ENCODE peak calls at places on chromosomes 16 and 17, in seven cellular contexts. U is spleen; C is coronary artery; X is CD8-positive, alpha-beta memory T cell; V is right cardiac atrium; I is SJSA1; E is SK-N-MC. A is an unnamed sample.
A peak's percentile ranks its signal among the peaks of the same experiment; 100 is the strongest.

GRCh38 chr17:66762276-66762675 is 72.6 kb upstream of the CACNG5 start:
- DNase-seq in U (no peak), C (no peak), E (no peak), V (no peak), I (no peak), X (no peak), A (no peak)

GRCh38 chr16:23835390-23836077 is at the start of gene PRKCB:
- DNase-seq in U (peak; percentile 98), E (no peak), V (peak; percentile 92), I (peak; percentile 64), C (no peak), X (peak; percentile 91), A (peak; percentile 92)

GRCh38 chr16:67104061-67104460 is 5.7 kb upstream of the PHAF1 start:
- DNase-seq in V (no peak), E (no peak), I (no peak), C (no peak), X (no peak), U (no peak), A (no peak)

GRCh38 chr17:78510141-78510935 is 66.9 kb downstream of the DNAH17 start:
- DNase-seq in V (no peak), U (peak; percentile 41), E (no peak), X (no peak), I (no peak), C (no peak), A (peak; percentile 38)

GRCh38 chr16:68744744-68745280 is 7.7 kb downstream of the CDH1 start:
- DNase-seq in C (no peak), X (no peak), U (no peak), V (no peak), E (no peak), I (no peak), A (peak; percentile 80)

GRCh38 chr17:67520916-67521772 is 144.1 kb downstream of the PITPNC1 start:
- DNase-seq in V (no peak), I (no peak), E (no peak), C (no peak), X (no peak), U (no peak), A (no peak)

GRCh38 chr17:38912221-38912813 is 13.1 kb upstream of the LASP1NB start:
- DNase-seq in V (peak; percentile 88), E (no peak), U (peak; percentile 61), X (no peak), C (peak; percentile 84), I (no peak), A (peak; percentile 82)

GRCh38 chr17:58403312-58403711 is 14.0 kb downstream of the RNF43 start:
- DNase-seq in E (no peak), U (no peak), I (no peak), X (no peak), V (no peak), C (no peak), A (no peak)

GRCh38 chr16:86953631-86954465 is 363.3 kb downstream of the C16orf95 start:
- DNase-seq in U (no peak), C (no peak), X (no peak), E (no peak), V (no peak), I (no peak), A (no peak)

GRCh38 chr17:9256361-9256943 is 235.1 kb downstream of the NTN1 start:
- DNase-seq in C (no peak), I (no peak), U (no peak), E (no peak), V (no peak), X (no peak), A (no peak)

GRCh38 chr17:82692268-82692667 is 6.2 kb downstream of the RAB40B start:
- DNase-seq in V (no peak), X (no peak), I (no peak), U (no peak), C (no peak), E (no peak), A (peak; percentile 48)

GRCh38 chr16:78485188-78485898 is 385.9 kb downstream of the WWOX start:
- DNase-seq in V (no peak), C (no peak), I (no peak), X (no peak), E (no peak), U (no peak), A (no peak)

GRCh38 chr16:81838794-81839193 is 59.7 kb downstream of the PLCG2 start:
- DNase-seq in U (no peak), E (no peak), I (no peak), V (no peak), X (no peak), C (no peak), A (no peak)

GRCh38 chr16:81821422-81822128 is 42.5 kb downstream of the PLCG2 start:
- DNase-seq in E (no peak), C (no peak), V (no peak), U (peak; percentile 79), I (no peak), X (no peak), A (no peak)

GRCh38 chr16:3013491-3013951 is 798 bp downstream of the CLDN9 start:
- DNase-seq in C (no peak), U (no peak), I (no peak), X (no peak), V (no peak), E (no peak), A (no peak)

GRCh38 chr17:80970044-80970761 is 21.4 kb upstream of the CHMP6 start:
- DNase-seq in X (peak; percentile 44), V (peak; percentile 85), U (peak; percentile 89), C (no peak), I (peak; percentile 40), E (no peak), A (no peak)

GRCh38 chr17:38585805-38586529 is 19.8 kb downstream of the SRCIN1 start:
- DNase-seq in X (no peak), U (no peak), C (no peak), E (no peak), I (no peak), V (no peak), A (peak; percentile 53)

GRCh38 chr16:66409156-66409555 is 17.9 kb upstream of the BEAN1 start:
- DNase-seq in V (no peak), E (no peak), C (no peak), U (no peak), I (peak; percentile 26), X (no peak), A (no peak)

GRCh38 chr17:74807376-74807775 is 31.2 kb upstream of the NAT9 start:
- DNase-seq in V (peak; percentile 60), C (no peak), E (no peak), U (no peak), I (no peak), X (no peak), A (no peak)

GRCh38 chr16:54970016-54970415 is 39.4 kb downstream of the IRX5 start:
- DNase-seq in E (no peak), I (no peak), C (no peak), V (no peak), X (no peak), U (no peak), A (no peak)

GRCh38 chr16:81445143-81445922 is 725 bp downstream of the CMIP start:
- DNase-seq in C (no peak), X (peak; percentile 52), V (peak; percentile 81), I (peak; percentile 33), U (peak; percentile 91), E (no peak), A (peak; percentile 87)

GRCh38 chr17:27455569-27455913 is 707 bp upstream of the KSR1 start:
- DNase-seq in I (no peak), X (no peak), C (no peak), U (no peak), V (no peak), E (no peak), A (no peak)
- H3K27ac ChIP-seq in I (no peak overlapping the region), X (peak overlapping the region; percentile 6), C (peak overlapping the region; percentile 85), U (peak overlapping the region; percentile 85), V (no peak overlapping the region), E (no peak overlapping the region), A (no peak overlapping the region)

GRCh38 chr17:1484586-1485310 is 7.7 kb downstream of the MYO1C start:
- DNase-seq in V (peak; percentile 83), C (peak; percentile 81), E (no peak), X (peak; percentile 48), U (peak; percentile 92), I (peak; percentile 52), A (peak; percentile 88)
- H3K27ac ChIP-seq in V (peak overlapping the region; percentile 55), C (peak overlapping the region; percentile 97), E (peak overlapping the region; percentile 68), X (peak overlapping the region; percentile 47), U (peak overlapping the region; percentile 95), I (peak overlapping the region; percentile 95), A (peak overlapping the region; percentile 93)

DNA sequence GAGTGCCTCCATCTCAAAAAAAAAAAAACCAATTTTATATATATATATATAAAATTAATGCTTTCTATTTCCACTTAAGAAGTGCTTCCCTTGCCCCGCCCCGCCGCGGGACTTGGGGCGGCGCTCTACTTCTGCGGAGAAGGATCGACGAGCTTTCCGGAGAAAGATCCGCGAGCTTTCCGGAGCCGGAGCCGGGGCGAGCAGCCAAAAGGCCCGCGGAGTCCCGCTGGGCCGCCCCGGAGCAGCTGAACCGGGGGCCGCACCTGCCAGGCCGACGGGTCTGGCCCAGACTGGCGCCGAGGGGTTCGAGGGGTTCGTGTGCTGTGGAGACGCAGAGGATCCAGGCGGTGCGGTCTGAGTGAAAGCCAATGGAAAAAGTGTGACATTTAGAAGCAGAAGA is 50.7 kb downstream of the TBC1D26 start:
- DNase-seq in I (no peak), U (no peak), E (no peak), C (no peak), V (peak; percentile 91), X (no peak), A (peak; percentile 84)
- H3K27ac ChIP-seq in I (no peak overlapping the region), U (no peak overlapping the region), E (no peak overlapping the region), C (peak overlapping the region; percentile 65), V (peak overlapping the region; percentile 95), X (no peak overlapping the region), A (no peak overlapping the region)

DNA sequence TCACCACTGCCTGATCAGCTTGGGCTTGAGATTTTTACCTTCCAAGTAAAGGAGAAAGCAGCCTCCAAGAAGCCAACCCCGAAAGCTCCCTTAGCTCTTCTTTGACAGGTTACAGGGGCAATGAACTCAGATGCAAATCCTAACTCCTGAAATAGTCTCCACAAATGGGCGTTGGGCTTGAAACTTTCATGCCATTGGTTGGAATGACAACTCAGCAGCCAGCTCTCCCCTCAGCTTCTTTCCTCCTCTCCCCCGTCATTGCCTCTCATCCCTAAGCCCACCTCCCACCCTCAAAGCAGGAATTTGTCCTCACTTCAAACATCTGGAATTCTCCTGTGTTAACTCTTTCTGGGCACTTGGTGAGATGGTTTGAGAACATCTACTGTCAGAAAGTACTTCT is at the start of gene TAT:
- DNase-seq in U (no peak), I (no peak), X (no peak), E (no peak), C (no peak), V (no peak), A (no peak)
- H3K27ac ChIP-seq in U (no peak within 1 kb of the TSS), I (no peak within 1 kb of the TSS), X (no peak within 1 kb of the TSS), E (no peak within 1 kb of the TSS), C (no peak within 1 kb of the TSS), V (no peak within 1 kb of the TSS), A (no peak within 1 kb of the TSS)